ENCODE peak calls at places on chromosomes 16 and 17, in eight cellular contexts. T is H1; O is neural crest cell; D is MCF 10A; M is stimulated activated CD8-positive, alpha-beta memory T cell treated with anti-CD3 and anti-CD28 coated beads, Interleukin-7, amount 100 ng/mL, for 1 hour; Z is adrenal gland; V is fibroblast of mammary gland; Q is T-cell. S is an unnamed sample.

GRCh38 chr17:73532441-73532901 is 111.8 kb downstream of the SDK2 start:
- DNase-seq in T (no peak), O (no peak), D (no peak), M (no peak), Z (peak; percentile 83), V (no peak), Q (no peak), S (no peak)

GRCh38 chr16:48561960-48562393 is 48.0 kb downstream of the N4BP1 start:
- DNase-seq in T (no peak), O (no peak), D (no peak), M (no peak), Z (no peak), V (peak; percentile 25), Q (no peak), S (no peak)

GRCh38 chr16:89007371-89008249 is 30.6 kb upstream of the CBFA2T3 start:
- DNase-seq in T (no peak), O (no peak), D (no peak), M (no peak), Z (no peak), V (no peak), Q (no peak), S (no peak)

GRCh38 chr16:57146735-57147134 is 39.1 kb downstream of the PSME3IP1 start:
- DNase-seq in T (no peak), O (no peak), D (peak; percentile 25), M (no peak), Z (no peak), V (no peak), Q (no peak), S (no peak)

GRCh38 chr16:29784901-29785500 is 5.5 kb upstream of the KIF22 start:
- DNase-seq in T (peak; percentile 70), O (peak; percentile 73), D (no peak), M (peak; percentile 54), Z (peak; percentile 85), V (peak; percentile 61), Q (peak; percentile 66), S (no peak)

GRCh38 chr17:6461792-6462524 is 17.7 kb downstream of the PIMREG start:
- DNase-seq in T (no peak), O (no peak), D (no peak), M (no peak), Z (no peak), V (no peak), Q (no peak), S (no peak)

GRCh38 chr17:12691173-12691572 is 25.5 kb downstream of the MYOCD start:
- DNase-seq in T (no peak), O (no peak), D (no peak), M (no peak), Z (no peak), V (peak; percentile 72), Q (no peak), S (no peak)

GRCh38 chr16:85094812-85095211 is 17.5 kb downstream of the CIBAR2 start:
- DNase-seq in T (no peak), O (no peak), D (no peak), M (no peak), Z (no peak), V (no peak), Q (no peak), S (no peak)

GRCh38 chr16:59249049-59249448 is 514.9 kb upstream of the GOT2 start:
- DNase-seq in T (peak; percentile 13), O (no peak), D (no peak), M (no peak), Z (no peak), V (no peak), Q (no peak), S (no peak)

S was measured in Panc1.